ENCODE peak calls at places on chromosomes 6 and 20, in ten cellular contexts. One of them, this sample, is unnamed.

GRCh38 chr6:68497927-68498326 is 137.2 kb upstream of the ADGRB3 start:
- DNase-seq in IMR-90: no peak
- DNase-seq in fibroblast of lung: peak
- DNase-seq in HCT116: no peak
- DNase-seq in neural progenitor cell: no peak
- DNase-seq in astrocyte: peak
- DNase-seq in OCI-LY7: no peak
- DNase-seq in K562: no peak
- DNase-seq in H9: no peak
- DNase-seq in PC-9: no peak
- DNase-seq in this sample: no peak

GRCh38 chr6:109793793-109794192 is 102.7 kb downstream of the FIG4 start:
- DNase-seq in HCT116: peak
- DNase-seq in PC-9: peak
- DNase-seq in neural progenitor cell: no peak
- DNase-seq in astrocyte: peak
- DNase-seq in fibroblast of lung: peak
- DNase-seq in K562: peak
- DNase-seq in H9: no peak
- DNase-seq in IMR-90: peak
- DNase-seq in OCI-LY7: no peak
- DNase-seq in this sample: peak

GRCh38 chr6:168643401-168643800 is 202.4 kb downstream of the SMOC2 start:
- DNase-seq in OCI-LY7: no peak
- DNase-seq in astrocyte: no peak
- DNase-seq in neural progenitor cell: no peak
- DNase-seq in PC-9: no peak
- DNase-seq in K562: no peak
- DNase-seq in fibroblast of lung: no peak
- DNase-seq in HCT116: no peak
- DNase-seq in IMR-90: no peak
- DNase-seq in H9: no peak
- DNase-seq in this sample: no peak

GRCh38 chr6:30847421-30847970 is 36.8 kb upstream of the DDR1 start:
- DNase-seq in IMR-90: no peak
- DNase-seq in OCI-LY7: no peak
- DNase-seq in fibroblast of lung: no peak
- DNase-seq in K562: no peak
- DNase-seq in neural progenitor cell: no peak
- DNase-seq in HCT116: no peak
- DNase-seq in PC-9: no peak
- DNase-seq in astrocyte: no peak
- DNase-seq in H9: peak
- DNase-seq in this sample: peak

GRCh38 chr6:30219244-30219643 is 6.0 kb upstream of the TRIM26 start:
- DNase-seq in K562: peak
- DNase-seq in OCI-LY7: peak
- DNase-seq in fibroblast of lung: peak
- DNase-seq in H9: peak
- DNase-seq in neural progenitor cell: peak
- DNase-seq in IMR-90: peak
- DNase-seq in PC-9: peak
- DNase-seq in HCT116: no peak
- DNase-seq in astrocyte: no peak
- DNase-seq in this sample: peak

GRCh38 chr6:100479180-100480035 is 14.7 kb upstream of the SIM1 start:
- DNase-seq in neural progenitor cell: peak
- DNase-seq in fibroblast of lung: peak
- DNase-seq in OCI-LY7: peak
- DNase-seq in K562: peak
- DNase-seq in IMR-90: peak
- DNase-seq in astrocyte: no peak
- DNase-seq in HCT116: peak
- DNase-seq in PC-9: no peak
- DNase-seq in H9: no peak
- DNase-seq in this sample: peak

GRCh38 chr20:32018269-32019155 is 8.3 kb downstream of the CCM2L start:
- DNase-seq in fibroblast of lung: no peak
- DNase-seq in HCT116: peak
- DNase-seq in H9: peak
- DNase-seq in PC-9: peak
- DNase-seq in IMR-90: no peak
- DNase-seq in neural progenitor cell: peak
- DNase-seq in OCI-LY7: peak
- DNase-seq in astrocyte: no peak
- DNase-seq in K562: peak
- DNase-seq in this sample: peak

GRCh38 chr20:408843-409696 is 971 bp downstream of the RBCK1 start:
- DNase-seq in astrocyte: no peak
- DNase-seq in neural progenitor cell: peak
- DNase-seq in IMR-90: no peak
- DNase-seq in HCT116: no peak
- DNase-seq in H9: no peak
- DNase-seq in OCI-LY7: peak
- DNase-seq in K562: no peak
- DNase-seq in fibroblast of lung: no peak
- DNase-seq in PC-9: no peak
- DNase-seq in this sample: peak

GRCh38 chr20:8670900-8671229 is 398.0 kb upstream of the PLCB4 start:
- DNase-seq in H9: no peak
- DNase-seq in PC-9: no peak
- DNase-seq in K562: no peak
- DNase-seq in HCT116: no peak
- DNase-seq in OCI-LY7: no peak
- DNase-seq in neural progenitor cell: no peak
- DNase-seq in astrocyte: no peak
- DNase-seq in IMR-90: no peak
- DNase-seq in fibroblast of lung: no peak
- DNase-seq in this sample: no peak

GRCh38 chr20:32130352-32130751 is 20.8 kb downstream of the TM9SF4 start:
- DNase-seq in astrocyte: no peak
- DNase-seq in K562: no peak
- DNase-seq in OCI-LY7: no peak
- DNase-seq in PC-9: no peak
- DNase-seq in IMR-90: no peak
- DNase-seq in HCT116: no peak
- DNase-seq in neural progenitor cell: no peak
- DNase-seq in fibroblast of lung: no peak
- DNase-seq in H9: no peak
- DNase-seq in this sample: no peak

DNA sequence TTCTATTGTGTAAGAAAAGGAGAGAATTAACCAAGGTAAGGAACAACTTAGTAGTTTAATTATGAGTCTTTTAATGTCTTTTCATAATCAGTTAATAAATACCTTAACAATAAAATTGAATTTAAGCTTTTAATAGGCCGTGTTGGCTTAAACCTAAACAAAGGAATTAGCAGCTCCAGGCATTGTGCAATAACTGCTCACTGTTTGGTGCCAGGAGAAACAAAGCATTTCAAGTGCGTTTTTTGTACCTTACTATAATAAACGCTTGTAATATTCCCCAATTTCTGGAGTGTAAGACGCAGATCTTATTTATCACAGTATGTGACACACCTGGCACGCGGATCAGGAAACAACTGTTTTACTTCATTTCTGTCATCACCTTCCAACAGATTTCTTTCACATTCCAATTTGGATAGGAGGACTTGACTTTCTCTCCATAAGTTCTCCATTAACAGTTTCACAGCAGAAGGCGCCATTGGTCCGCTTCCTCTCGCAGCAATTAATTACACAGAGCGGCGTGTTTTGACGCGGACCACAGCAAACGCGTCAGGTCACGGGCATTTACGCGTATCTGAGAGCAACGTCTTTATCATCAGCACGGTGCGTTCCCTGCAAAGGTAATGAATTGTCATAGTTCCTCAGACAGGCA is 335.8 kb upstream of the NT5E start:
- DNase-seq in astrocyte: no peak
- DNase-seq in neural progenitor cell: no peak
- DNase-seq in H9: no peak
- DNase-seq in K562: no peak
- DNase-seq in OCI-LY7: no peak
- DNase-seq in IMR-90: no peak
- DNase-seq in HCT116: no peak
- DNase-seq in fibroblast of lung: no peak
- DNase-seq in PC-9: no peak
- DNase-seq in this sample: no peak
- H2AFZ ChIP-seq in astrocyte: peak
- H2AFZ ChIP-seq in neural progenitor cell: no peak
- H2AFZ ChIP-seq in H9: no peak
- H2AFZ ChIP-seq in K562: no peak
- H2AFZ ChIP-seq in OCI-LY7: no peak
- H2AFZ ChIP-seq in IMR-90: peak
- H2AFZ ChIP-seq in HCT116: no peak
- H2AFZ ChIP-seq in fibroblast of lung: peak
- H2AFZ ChIP-seq in PC-9: no peak
- H2AFZ ChIP-seq in this sample: peak

GRCh38 chr6:141829566-141829965 is 303.2 kb upstream of the GJE1 start:
- DNase-seq in IMR-90: no peak
- DNase-seq in neural progenitor cell: peak
- DNase-seq in K562: no peak
- DNase-seq in H9: peak
- DNase-seq in OCI-LY7: no peak
- DNase-seq in fibroblast of lung: no peak
- DNase-seq in PC-9: no peak
- DNase-seq in HCT116: no peak
- DNase-seq in astrocyte: no peak
- DNase-seq in this sample: no peak

GRCh38 chr6:141830530-141830929 is 302.2 kb upstream of the GJE1 start:
- DNase-seq in fibroblast of lung: no peak
- DNase-seq in neural progenitor cell: no peak
- DNase-seq in K562: no peak
- DNase-seq in OCI-LY7: no peak
- DNase-seq in PC-9: no peak
- DNase-seq in H9: no peak
- DNase-seq in IMR-90: no peak
- DNase-seq in HCT116: no peak
- DNase-seq in astrocyte: no peak
- DNase-seq in this sample: no peak

GRCh38 chr6:141829996-141830395 is 302.7 kb upstream of the GJE1 start:
- DNase-seq in HCT116: no peak
- DNase-seq in astrocyte: no peak
- DNase-seq in neural progenitor cell: peak
- DNase-seq in IMR-90: no peak
- DNase-seq in H9: peak
- DNase-seq in K562: no peak
- DNase-seq in PC-9: no peak
- DNase-seq in OCI-LY7: no peak
- DNase-seq in fibroblast of lung: no peak
- DNase-seq in this sample: no peak

DNA sequence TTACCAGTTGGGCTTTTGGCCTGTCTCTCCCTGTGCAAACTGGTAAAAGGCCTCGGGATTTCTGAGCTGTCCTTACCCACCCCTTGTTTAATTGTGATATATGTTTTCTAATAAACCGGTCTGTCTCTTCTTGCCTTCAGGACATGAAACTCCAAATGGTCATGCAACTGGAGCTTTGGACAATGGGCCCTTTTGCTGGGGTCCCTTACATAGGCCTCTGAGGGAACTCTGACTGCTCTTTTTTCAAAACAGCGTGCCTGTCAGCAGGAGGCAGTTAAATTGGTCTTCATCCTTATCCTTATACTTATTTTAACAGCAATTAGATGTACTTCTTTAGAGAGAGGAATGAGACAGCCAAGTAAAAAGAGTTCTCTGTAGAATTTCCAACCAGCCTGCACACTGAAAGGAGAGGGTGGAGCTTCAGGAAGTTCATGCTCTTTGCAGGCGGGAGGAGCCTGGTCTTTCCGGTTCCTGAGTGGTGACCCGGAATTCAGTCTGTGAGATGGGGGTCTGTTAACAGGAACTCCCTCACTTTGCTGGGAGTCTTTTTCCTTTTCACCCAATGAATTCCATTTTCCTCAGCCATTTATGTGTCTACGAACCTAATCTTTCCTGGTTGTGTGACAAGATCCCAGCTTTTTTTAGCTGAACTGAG is 299.6 kb upstream of the GJE1 start:
- DNase-seq in neural progenitor cell: no peak
- DNase-seq in PC-9: no peak
- DNase-seq in OCI-LY7: no peak
- DNase-seq in K562: no peak
- DNase-seq in IMR-90: no peak
- DNase-seq in HCT116: no peak
- DNase-seq in fibroblast of lung: no peak
- DNase-seq in H9: no peak
- DNase-seq in astrocyte: no peak
- DNase-seq in this sample: no peak
- H2AFZ ChIP-seq in neural progenitor cell: no peak
- H2AFZ ChIP-seq in PC-9: no peak
- H2AFZ ChIP-seq in OCI-LY7: no peak
- H2AFZ ChIP-seq in K562: no peak
- H2AFZ ChIP-seq in IMR-90: no peak
- H2AFZ ChIP-seq in HCT116: no peak
- H2AFZ ChIP-seq in fibroblast of lung: no peak
- H2AFZ ChIP-seq in H9: no peak
- H2AFZ ChIP-seq in astrocyte: no peak
- H2AFZ ChIP-seq in this sample: no peak

DNA sequence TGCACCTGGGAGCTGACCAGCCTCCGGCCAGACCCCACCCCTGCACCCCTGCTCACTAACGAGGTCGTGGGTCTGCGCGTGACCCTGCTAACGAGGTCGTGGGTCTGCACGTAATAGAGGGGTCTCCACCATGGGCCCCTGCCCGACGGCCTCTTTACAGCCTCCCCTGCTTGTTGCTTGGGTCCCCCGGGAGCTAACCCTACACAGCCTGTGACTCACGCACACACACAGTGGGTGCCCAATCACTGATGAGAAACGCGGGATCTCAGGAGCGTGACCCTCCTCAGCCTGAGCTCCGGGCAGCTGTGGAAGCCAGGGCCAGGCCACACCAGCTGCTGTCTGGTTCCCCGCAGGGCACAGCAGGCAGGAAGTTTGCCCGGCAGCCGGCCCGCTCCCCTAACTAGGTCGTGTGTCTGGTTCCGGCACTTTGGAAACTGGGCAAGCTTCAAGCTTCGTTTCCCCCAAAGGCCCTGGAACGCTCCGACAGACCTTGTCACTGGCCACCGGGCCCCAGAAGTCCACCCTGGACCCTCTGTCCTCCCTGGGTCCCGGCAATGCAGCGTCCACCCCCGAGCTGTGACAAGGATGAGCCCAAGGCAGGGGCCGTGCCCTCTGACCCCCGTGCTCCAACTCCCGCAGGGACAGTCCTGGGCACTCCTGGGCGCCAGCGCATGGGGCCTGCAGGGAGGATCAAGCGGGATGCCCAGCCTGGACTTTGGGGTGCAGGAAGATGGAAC is 767 bp downstream of the PTK6 start:
- DNase-seq in OCI-LY7: no peak
- DNase-seq in neural progenitor cell: no peak
- DNase-seq in PC-9: peak
- DNase-seq in astrocyte: no peak
- DNase-seq in K562: no peak
- DNase-seq in H9: no peak
- DNase-seq in IMR-90: peak
- DNase-seq in HCT116: no peak
- DNase-seq in fibroblast of lung: peak
- DNase-seq in this sample: peak
- H2AFZ ChIP-seq in OCI-LY7: no peak
- H2AFZ ChIP-seq in neural progenitor cell: no peak
- H2AFZ ChIP-seq in PC-9: peak
- H2AFZ ChIP-seq in astrocyte: no peak
- H2AFZ ChIP-seq in K562: no peak
- H2AFZ ChIP-seq in H9: no peak
- H2AFZ ChIP-seq in IMR-90: peak
- H2AFZ ChIP-seq in HCT116: no peak
- H2AFZ ChIP-seq in fibroblast of lung: no peak
- H2AFZ ChIP-seq in this sample: peak

GRCh38 chr6:158567871-158568401 is 8.0 kb downstream of the TMEM181 start:
- DNase-seq in OCI-LY7: no peak
- DNase-seq in neural progenitor cell: no peak
- DNase-seq in IMR-90: no peak
- DNase-seq in HCT116: no peak
- DNase-seq in PC-9: no peak
- DNase-seq in astrocyte: no peak
- DNase-seq in H9: no peak
- DNase-seq in K562: no peak
- DNase-seq in fibroblast of lung: no peak
- DNase-seq in this sample: peak
- H2AFZ ChIP-seq in OCI-LY7: no peak
- H2AFZ ChIP-seq in neural progenitor cell: no peak
- H2AFZ ChIP-seq in IMR-90: no peak
- H2AFZ ChIP-seq in HCT116: no peak
- H2AFZ ChIP-seq in PC-9: no peak
- H2AFZ ChIP-seq in astrocyte: no peak
- H2AFZ ChIP-seq in H9: no peak
- H2AFZ ChIP-seq in K562: no peak
- H2AFZ ChIP-seq in fibroblast of lung: no peak
- H2AFZ ChIP-seq in this sample: no peak